ENCODE peak calls at places on chromosomes 12 and 14, in five cellular contexts. One of them, this sample, is unnamed.

GRCh38 chr14:50335989-50336391 is 23.9 kb downstream of the DMAC2L start:
- DNase-seq in germinal center: no peak
- DNase-seq in WTC11: no peak
- DNase-seq in frontal cortex: peak; percentile 42
- DNase-seq in HFFc6: no peak
- DNase-seq in this sample: peak; percentile 27

GRCh38 chr14:99733221-99733550 is 49.1 kb downstream of the CYP46A1 start:
- DNase-seq in germinal center: no peak
- DNase-seq in WTC11: no peak
- DNase-seq in frontal cortex: no peak
- DNase-seq in HFFc6: no peak
- DNase-seq in this sample: no peak

GRCh38 chr12:55996201-55996714 is 818 bp upstream of the SUOX start:
- DNase-seq in germinal center: peak; percentile 73
- DNase-seq in WTC11: peak; percentile 37
- DNase-seq in frontal cortex: peak; percentile 56
- DNase-seq in HFFc6: peak; percentile 66
- DNase-seq in this sample: peak; percentile 65

GRCh38 chr14:69536976-69537375 is 37.7 kb downstream of the CCDC177 start:
- DNase-seq in germinal center: no peak
- DNase-seq in WTC11: no peak
- DNase-seq in frontal cortex: no peak
- DNase-seq in HFFc6: no peak
- DNase-seq in this sample: no peak

GRCh38 chr12:24496755-24497154 is 452.1 kb downstream of the BCAT1 start:
- DNase-seq in germinal center: no peak
- DNase-seq in WTC11: no peak
- DNase-seq in frontal cortex: no peak
- DNase-seq in HFFc6: no peak
- DNase-seq in this sample: peak; percentile 44

GRCh38 chr12:65598688-65599087 is 225.6 kb upstream of the HMGA2 start:
- DNase-seq in germinal center: no peak
- DNase-seq in WTC11: no peak
- DNase-seq in frontal cortex: no peak
- DNase-seq in HFFc6: no peak
- DNase-seq in this sample: no peak

GRCh38 chr12:111088409-111088808 is 168.0 kb upstream of the MYL2 start:
- DNase-seq in germinal center: no peak
- DNase-seq in WTC11: no peak
- DNase-seq in frontal cortex: no peak
- DNase-seq in HFFc6: no peak
- DNase-seq in this sample: no peak

GRCh38 chr12:76639646-76640045 is 80.1 kb upstream of the OSBPL8 start:
- DNase-seq in germinal center: no peak
- DNase-seq in WTC11: no peak
- DNase-seq in frontal cortex: no peak
- DNase-seq in HFFc6: no peak
- DNase-seq in this sample: no peak

GRCh38 chr12:122921917-122922316 is 26.0 kb upstream of the VPS37B start:
- DNase-seq in germinal center: no peak
- DNase-seq in WTC11: no peak
- DNase-seq in frontal cortex: no peak
- DNase-seq in HFFc6: no peak
- DNase-seq in this sample: no peak

GRCh38 chr14:85131523-85131922 is 398.4 kb upstream of the FLRT2 start:
- DNase-seq in germinal center: no peak
- DNase-seq in WTC11: peak; percentile 58
- DNase-seq in frontal cortex: no peak
- DNase-seq in HFFc6: no peak
- DNase-seq in this sample: no peak

GRCh38 chr12:617304-617915 is 45.8 kb downstream of the NINJ2 start:
- DNase-seq in germinal center: no peak
- DNase-seq in WTC11: no peak
- DNase-seq in frontal cortex: no peak
- DNase-seq in HFFc6: no peak
- DNase-seq in this sample: no peak

GRCh38 chr14:52974406-52974805 is 23.6 kb upstream of the FERMT2 start:
- DNase-seq in germinal center: no peak
- DNase-seq in WTC11: no peak
- DNase-seq in frontal cortex: no peak
- DNase-seq in HFFc6: peak; percentile 15
- DNase-seq in this sample: peak; percentile 11

GRCh38 chr12:54373619-54374554 is 9.6 kb upstream of the GPR84 start:
- DNase-seq in germinal center: no peak
- DNase-seq in WTC11: no peak
- DNase-seq in frontal cortex: no peak
- DNase-seq in HFFc6: no peak
- DNase-seq in this sample: no peak

GRCh38 chr14:99075061-99075460 is 196.9 kb downstream of the BCL11B start:
- DNase-seq in germinal center: no peak
- DNase-seq in WTC11: no peak
- DNase-seq in frontal cortex: no peak
- DNase-seq in HFFc6: no peak
- DNase-seq in this sample: no peak

GRCh38 chr12:12755923-12756322 is 29.5 kb upstream of the APOLD1 start:
- DNase-seq in germinal center: no peak
- DNase-seq in WTC11: no peak
- DNase-seq in frontal cortex: no peak
- DNase-seq in HFFc6: no peak
- DNase-seq in this sample: no peak

GRCh38 chr12:85468356-85469157 is 188.5 kb downstream of the ALX1 start:
- DNase-seq in germinal center: peak; percentile 11
- DNase-seq in WTC11: peak; percentile 39
- DNase-seq in frontal cortex: peak; percentile 24
- DNase-seq in HFFc6: peak; percentile 45
- DNase-seq in this sample: peak; percentile 58

GRCh38 chr14:52950898-52951729 is at the start of gene FERMT2:
- DNase-seq in germinal center: peak; percentile 41
- DNase-seq in WTC11: peak; percentile 90
- DNase-seq in frontal cortex: peak; percentile 92
- DNase-seq in HFFc6: peak; percentile 71
- DNase-seq in this sample: peak; percentile 92

GRCh38 chr14:69695664-69696527 is 71.0 kb upstream of the SRSF5 start:
- DNase-seq in germinal center: no peak
- DNase-seq in WTC11: no peak
- DNase-seq in frontal cortex: no peak
- DNase-seq in HFFc6: peak; percentile 9
- DNase-seq in this sample: no peak

GRCh38 chr12:107328442-107329133 is 235.2 kb upstream of the CRY1 start:
- DNase-seq in germinal center: no peak
- DNase-seq in WTC11: no peak
- DNase-seq in frontal cortex: no peak
- DNase-seq in HFFc6: no peak
- DNase-seq in this sample: peak; percentile 51

GRCh38 chr12:19410639-19411184 is 28.6 kb upstream of the AEBP2 start:
- DNase-seq in germinal center: no peak
- DNase-seq in WTC11: no peak
- DNase-seq in frontal cortex: no peak
- DNase-seq in HFFc6: no peak
- DNase-seq in this sample: no peak

GRCh38 chr12:113439606-113440030 is 17.4 kb downstream of the SDSL start:
- DNase-seq in germinal center: no peak
- DNase-seq in WTC11: peak; percentile 85
- DNase-seq in frontal cortex: peak; percentile 55
- DNase-seq in HFFc6: peak; percentile 30
- DNase-seq in this sample: peak; percentile 37

GRCh38 chr12:57899010-57899662 is 42.2 kb upstream of the ATP23 start:
- DNase-seq in germinal center: peak; percentile 85
- DNase-seq in WTC11: no peak
- DNase-seq in frontal cortex: no peak
- DNase-seq in HFFc6: peak; percentile 58
- DNase-seq in this sample: peak; percentile 78

GRCh38 chr12:93322784-93323183 is 54.9 kb upstream of the NUDT4 start:
- DNase-seq in germinal center: no peak
- DNase-seq in WTC11: no peak
- DNase-seq in frontal cortex: no peak
- DNase-seq in HFFc6: peak; percentile 59
- DNase-seq in this sample: peak; percentile 77

GRCh38 chr12:113101751-113102150 is 33.8 kb downstream of the RASAL1 start:
- DNase-seq in germinal center: no peak
- DNase-seq in WTC11: no peak
- DNase-seq in frontal cortex: no peak
- DNase-seq in HFFc6: no peak
- DNase-seq in this sample: no peak

This sample was measured in EL.